ENCODE peak calls at places on chromosomes 5 and 9, in nine cellular contexts. J, K, C, Y, R, X, W, D and P are unnamed samples.
A peak's percentile ranks its signal among the peaks of the same experiment; 100 is the strongest.

GRCh38 chr5:11494340-11494739 is 409.9 kb downstream of the CTNND2 start:
- DNase-seq in J (no peak), W (no peak), C (no peak), D (no peak), X (no peak), R (no peak), Y (no peak), K (peak; percentile 9), P (no peak)

GRCh38 chr5:141518616-141519015 is 29.7 kb downstream of the PCDHGC5 start:
- DNase-seq in Y (no peak), D (no peak), X (no peak), W (no peak), K (peak; percentile 34), R (no peak), J (no peak), C (no peak), P (no peak)

GRCh38 chr5:132322266-132322665 is 28.1 kb downstream of the SLC22A4 start:
- DNase-seq in W (no peak), Y (no peak), X (no peak), R (peak; percentile 66), K (no peak), D (no peak), J (no peak), C (no peak), P (no peak)

GRCh38 chr5:156824800-156825199 is 25.3 kb upstream of the PPP1R2B start:
- DNase-seq in D (no peak), J (no peak), W (no peak), K (no peak), Y (no peak), C (no peak), X (no peak), R (no peak), P (peak; percentile 56)

GRCh38 chr5:89037090-89037489 is 154.1 kb upstream of the MEF2C start:
- DNase-seq in D (no peak), C (no peak), K (peak; percentile 94), X (no peak), J (peak; percentile 36), R (no peak), W (no peak), Y (no peak), P (no peak)

GRCh38 chr5:61802456-61802855 is 470.4 kb downstream of the ZSWIM6 start:
- DNase-seq in R (no peak), K (no peak), X (no peak), C (no peak), Y (no peak), W (no peak), J (no peak), D (no peak), P (no peak)

GRCh38 chr9:95313010-95313498 is 4.5 kb downstream of the FANCC start:
- DNase-seq in C (no peak), R (peak; percentile 78), X (peak; percentile 90), Y (no peak), D (no peak), K (peak; percentile 75), J (peak; percentile 65), W (no peak), P (peak; percentile 83)

GRCh38 chr9:132210472-132211145 is 48.8 kb downstream of the NTNG2 start:
- DNase-seq in J (no peak), R (no peak), C (no peak), K (peak; percentile 77), D (no peak), W (no peak), Y (no peak), X (no peak), P (no peak)

GRCh38 chr5:76763136-76763535 is 47.2 kb downstream of the F2R start:
- DNase-seq in D (no peak), W (no peak), K (no peak), J (no peak), R (no peak), C (no peak), Y (no peak), X (no peak), P (no peak)

GRCh38 chr9:84669293-84670105 is at the start of gene NTRK2:
- DNase-seq in R (peak; percentile 54), K (no peak), D (no peak), Y (no peak), J (peak; percentile 6), X (peak; percentile 95), C (no peak), W (peak; percentile 83), P (peak; percentile 48)

GRCh38 chr9:21836437-21837161 is 34.2 kb downstream of the MTAP start:
- DNase-seq in C (no peak), D (no peak), K (peak; percentile 100), X (no peak), J (peak; percentile 98), Y (no peak), R (no peak), W (no peak), P (no peak)